ENCODE peak calls at places on chromosomes 1 and 21, in four cellular contexts. One of them, this sample, is unnamed. For H3K4me1 and H3K36me3, the result is how much of the 10 kb centered on the place peaks cover.

GRCh38 chr1:148334339-148335130 is 148.6 kb downstream of the PPIAL4G start:
- DNase-seq in CD8-positive, alpha-beta T cell: peak
- DNase-seq in left ventricle myocardium inferior: peak
- DNase-seq in stomach: peak
- DNase-seq in this sample: peak

GRCh38 chr1:148308832-148309458 is 156.9 kb upstream of the NBPF11 start:
- DNase-seq in CD8-positive, alpha-beta T cell: no peak
- DNase-seq in left ventricle myocardium inferior: no peak
- DNase-seq in stomach: no peak
- DNase-seq in this sample: no peak

GRCh38 chr21:31455506-31455905 is 111.4 kb upstream of the TIAM1 start:
- DNase-seq in CD8-positive, alpha-beta T cell: no peak
- DNase-seq in left ventricle myocardium inferior: no peak
- DNase-seq in stomach: no peak
- DNase-seq in this sample: no peak

GRCh38 chr1:163069142-163069541 is at the start of gene RGS4:
- DNase-seq in CD8-positive, alpha-beta T cell: no peak
- DNase-seq in left ventricle myocardium inferior: peak
- DNase-seq in stomach: peak
- DNase-seq in this sample: peak

GRCh38 chr1:116498789-116499628 is 71.8 kb downstream of the CD58 start:
- DNase-seq in CD8-positive, alpha-beta T cell: no peak
- DNase-seq in left ventricle myocardium inferior: no peak
- DNase-seq in stomach: no peak
- DNase-seq in this sample: peak

GRCh38 chr1:205938682-205939081 is 4.6 kb downstream of the SLC26A9 start:
- DNase-seq in CD8-positive, alpha-beta T cell: no peak
- DNase-seq in left ventricle myocardium inferior: no peak
- DNase-seq in stomach: no peak
- DNase-seq in this sample: no peak

GRCh38 chr1:3652538-3653285 is 396 bp downstream of the TP73 start:
- DNase-seq in CD8-positive, alpha-beta T cell: no peak
- DNase-seq in left ventricle myocardium inferior: no peak
- DNase-seq in stomach: no peak
- DNase-seq in this sample: no peak

GRCh38 chr1:75130865-75131592 is 3.2 kb upstream of the LHX8 start:
- DNase-seq in CD8-positive, alpha-beta T cell: no peak
- DNase-seq in left ventricle myocardium inferior: no peak
- DNase-seq in stomach: no peak
- DNase-seq in this sample: no peak

GRCh38 chr1:168637350-168637991 is 61.1 kb downstream of the XCL1 start:
- DNase-seq in CD8-positive, alpha-beta T cell: no peak
- DNase-seq in left ventricle myocardium inferior: no peak
- DNase-seq in stomach: no peak
- DNase-seq in this sample: peak

GRCh38 chr1:234369784-234370183 is 3.5 kb upstream of the COA6 start:
- DNase-seq in CD8-positive, alpha-beta T cell: no peak
- DNase-seq in left ventricle myocardium inferior: no peak
- DNase-seq in stomach: no peak
- DNase-seq in this sample: no peak

GRCh38 chr1:172513480-172513879 is 19.5 kb upstream of the SUCO start:
- DNase-seq in CD8-positive, alpha-beta T cell: no peak
- DNase-seq in left ventricle myocardium inferior: no peak
- DNase-seq in stomach: no peak
- DNase-seq in this sample: no peak

GRCh38 chr1:92424376-92424775 is 62.3 kb downstream of the GFI1 start:
- DNase-seq in CD8-positive, alpha-beta T cell: no peak
- DNase-seq in left ventricle myocardium inferior: no peak
- DNase-seq in stomach: no peak
- DNase-seq in this sample: no peak

GRCh38 chr1:156387899-156388813 is 19.1 kb downstream of the RHBG start:
- DNase-seq in CD8-positive, alpha-beta T cell: no peak
- DNase-seq in left ventricle myocardium inferior: no peak
- DNase-seq in stomach: no peak
- DNase-seq in this sample: no peak

GRCh38 chr1:112247036-112247597 is 148.9 kb upstream of the CTTNBP2NL start:
- DNase-seq in CD8-positive, alpha-beta T cell: no peak
- DNase-seq in left ventricle myocardium inferior: no peak
- DNase-seq in stomach: no peak
- DNase-seq in this sample: no peak

GRCh38 chr1:177945943-177946650 is 23.8 kb downstream of the SEC16B start:
- DNase-seq in CD8-positive, alpha-beta T cell: no peak
- DNase-seq in left ventricle myocardium inferior: peak
- DNase-seq in stomach: peak
- DNase-seq in this sample: peak

GRCh38 chr1:85275701-85276289 is 637 bp downstream of the BCL10 start:
- DNase-seq in CD8-positive, alpha-beta T cell: no peak
- DNase-seq in left ventricle myocardium inferior: no peak
- DNase-seq in stomach: no peak
- DNase-seq in this sample: no peak

GRCh38 chr21:15293251-15293650 is 228.5 kb upstream of the NRIP1 start:
- DNase-seq in CD8-positive, alpha-beta T cell: no peak
- DNase-seq in left ventricle myocardium inferior: no peak
- DNase-seq in stomach: no peak
- DNase-seq in this sample: no peak

GRCh38 chr1:208238710-208239517 is 5.3 kb downstream of the PLXNA2 start:
- DNase-seq in CD8-positive, alpha-beta T cell: no peak
- DNase-seq in left ventricle myocardium inferior: no peak
- DNase-seq in stomach: no peak
- DNase-seq in this sample: no peak

GRCh38 chr1:145974721-145975120 is 10.2 kb downstream of the POLR3GL start:
- DNase-seq in CD8-positive, alpha-beta T cell: no peak
- DNase-seq in left ventricle myocardium inferior: no peak
- DNase-seq in stomach: no peak
- DNase-seq in this sample: no peak

GRCh38 chr1:194865367-194865766 is 1679.0 kb upstream of the B3GALT2 start:
- DNase-seq in CD8-positive, alpha-beta T cell: no peak
- DNase-seq in left ventricle myocardium inferior: no peak
- DNase-seq in stomach: no peak
- DNase-seq in this sample: no peak

GRCh38 chr1:70980361-70980760 is 67.3 kb downstream of the PTGER3 start:
- DNase-seq in CD8-positive, alpha-beta T cell: no peak
- DNase-seq in left ventricle myocardium inferior: no peak
- DNase-seq in stomach: no peak
- DNase-seq in this sample: no peak

GRCh38 chr21:17371470-17371869 is 141.4 kb upstream of the CXADR start:
- DNase-seq in CD8-positive, alpha-beta T cell: no peak
- DNase-seq in left ventricle myocardium inferior: no peak
- DNase-seq in stomach: no peak
- DNase-seq in this sample: no peak

GRCh38 chr1:205711105-205712048 is 31.1 kb upstream of the SLC45A3 start:
- DNase-seq in CD8-positive, alpha-beta T cell: no peak
- DNase-seq in left ventricle myocardium inferior: no peak
- DNase-seq in stomach: peak
- DNase-seq in this sample: peak

GRCh38 chr1:26696191-26696644 is 403 bp downstream of the ARID1A start:
- DNase-seq in CD8-positive, alpha-beta T cell: no peak
- DNase-seq in left ventricle myocardium inferior: peak
- DNase-seq in stomach: no peak
- DNase-seq in this sample: no peak

GRCh38 chr21:38660333-38661295 is 145.1 kb upstream of the ETS2 start:
- DNase-seq in CD8-positive, alpha-beta T cell: no peak
- DNase-seq in left ventricle myocardium inferior: peak
- DNase-seq in stomach: no peak
- DNase-seq in this sample: no peak

GRCh38 chr1:228304766-228305395 is 97.0 kb downstream of the OBSCN start:
- DNase-seq in CD8-positive, alpha-beta T cell: no peak
- DNase-seq in left ventricle myocardium inferior: no peak
- DNase-seq in stomach: peak
- DNase-seq in this sample: no peak

GRCh38 chr1:69943030-69943429 is 262.3 kb downstream of the LRRC40 start:
- DNase-seq in CD8-positive, alpha-beta T cell: no peak
- DNase-seq in left ventricle myocardium inferior: no peak
- DNase-seq in stomach: no peak
- DNase-seq in this sample: no peak

GRCh38 chr1:198797656-198798055 is 158.8 kb downstream of the PTPRC start:
- DNase-seq in CD8-positive, alpha-beta T cell: no peak
- DNase-seq in left ventricle myocardium inferior: no peak
- DNase-seq in stomach: no peak
- DNase-seq in this sample: no peak

GRCh38 chr1:8348777-8349472 is 31.0 kb downstream of the SLC45A1 start:
- DNase-seq in CD8-positive, alpha-beta T cell: peak
- DNase-seq in left ventricle myocardium inferior: peak
- DNase-seq in stomach: peak
- DNase-seq in this sample: peak

GRCh38 chr1:27650146-27650526 is 15.2 kb upstream of the FGR start:
- DNase-seq in CD8-positive, alpha-beta T cell: no peak
- DNase-seq in left ventricle myocardium inferior: no peak
- DNase-seq in stomach: no peak
- DNase-seq in this sample: no peak

GRCh38 chr1:150642296-150642695 is 12.9 kb upstream of the ENSA start:
- DNase-seq in CD8-positive, alpha-beta T cell: no peak
- DNase-seq in left ventricle myocardium inferior: no peak
- DNase-seq in stomach: no peak
- DNase-seq in this sample: no peak

GRCh38 chr21:44704636-44705001 is 6.8 kb downstream of the TSPEAR start:
- DNase-seq in CD8-positive, alpha-beta T cell: no peak
- DNase-seq in left ventricle myocardium inferior: no peak
- DNase-seq in stomach: no peak
- DNase-seq in this sample: no peak

GRCh38 chr21:44703731-44704635 is 7.0 kb downstream of the KRTAP10-12 start:
- DNase-seq in CD8-positive, alpha-beta T cell: no peak
- DNase-seq in left ventricle myocardium inferior: no peak
- DNase-seq in stomach: no peak
- DNase-seq in this sample: no peak

GRCh38 chr21:44701541-44701940 is 4.6 kb downstream of the KRTAP10-12 start:
- DNase-seq in CD8-positive, alpha-beta T cell: no peak
- DNase-seq in left ventricle myocardium inferior: no peak
- DNase-seq in stomach: no peak
- DNase-seq in this sample: no peak

GRCh38 chr21:44702111-44702972 is 5.4 kb downstream of the KRTAP10-12 start:
- DNase-seq in CD8-positive, alpha-beta T cell: no peak
- DNase-seq in left ventricle myocardium inferior: no peak
- DNase-seq in stomach: no peak
- DNase-seq in this sample: no peak

GRCh38 chr21:44702973-44703730 is 6.2 kb downstream of the KRTAP10-12 start:
- DNase-seq in CD8-positive, alpha-beta T cell: no peak
- DNase-seq in left ventricle myocardium inferior: no peak
- DNase-seq in stomach: no peak
- DNase-seq in this sample: no peak
- H3K4me1 ChIP-seq in CD8-positive, alpha-beta T cell: under half
- H3K4me1 ChIP-seq in left ventricle myocardium inferior: under half
- H3K4me1 ChIP-seq in stomach: under half
- H3K4me1 ChIP-seq in this sample: under half

GRCh38 chr1:15935056-15935950 is 40.6 kb downstream of the ZBTB17 start:
- DNase-seq in CD8-positive, alpha-beta T cell: no peak
- DNase-seq in left ventricle myocardium inferior: no peak
- DNase-seq in stomach: peak
- DNase-seq in this sample: no peak
- H3K36me3 ChIP-seq in CD8-positive, alpha-beta T cell: half or more
- H3K36me3 ChIP-seq in left ventricle myocardium inferior: half or more
- H3K36me3 ChIP-seq in stomach: half or more
- H3K36me3 ChIP-seq in this sample: half or more

DNA sequence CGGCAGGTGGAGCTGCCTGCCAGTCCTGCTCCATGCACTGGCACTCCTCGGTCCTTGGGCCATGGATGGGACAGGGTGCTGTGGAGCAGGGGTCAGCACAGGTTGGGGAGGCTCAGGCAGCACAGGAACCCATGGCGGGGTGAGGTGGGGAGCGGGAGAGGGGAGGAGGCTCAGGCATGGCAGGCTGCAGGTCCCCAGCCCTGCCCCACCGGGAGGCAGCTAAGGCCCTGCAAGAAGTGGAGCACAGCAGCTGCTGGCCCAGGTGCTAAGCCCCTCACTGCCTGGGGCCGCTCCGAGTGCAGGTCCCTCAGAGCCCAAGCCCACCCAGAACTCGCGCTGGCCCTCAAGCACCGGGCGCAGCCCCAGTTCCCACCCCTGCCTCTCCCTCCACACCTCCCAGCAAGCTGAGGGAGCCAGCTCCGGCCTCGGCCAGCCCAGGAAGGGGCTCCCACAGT is 691 bp upstream of the GBP5 start:
- DNase-seq in CD8-positive, alpha-beta T cell: no peak
- DNase-seq in left ventricle myocardium inferior: no peak
- DNase-seq in stomach: no peak
- DNase-seq in this sample: no peak
- H3K4me1 ChIP-seq in CD8-positive, alpha-beta T cell: half or more
- H3K4me1 ChIP-seq in left ventricle myocardium inferior: under half
- H3K4me1 ChIP-seq in stomach: under half
- H3K4me1 ChIP-seq in this sample: under half

DNA sequence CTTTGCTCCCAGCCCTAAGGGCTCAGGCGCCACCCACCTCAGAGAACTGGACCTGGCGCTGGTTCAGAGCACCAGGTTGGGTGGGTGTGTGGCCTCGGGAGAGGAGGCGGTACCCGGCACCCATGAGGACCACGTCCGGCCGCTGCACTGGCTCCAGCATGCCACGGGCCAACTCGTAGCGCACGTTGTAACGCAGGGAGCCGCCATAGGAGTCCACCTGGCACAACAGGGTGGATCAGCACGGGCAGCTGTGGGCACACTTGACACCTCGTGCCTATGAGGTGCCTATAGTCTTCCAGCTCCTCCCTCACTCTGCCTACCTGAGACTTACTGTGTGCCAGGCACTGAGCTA is 56.5 kb downstream of the HSPG2 start:
- DNase-seq in CD8-positive, alpha-beta T cell: no peak
- DNase-seq in left ventricle myocardium inferior: no peak
- DNase-seq in stomach: no peak
- DNase-seq in this sample: no peak
- H3K36me3 ChIP-seq in CD8-positive, alpha-beta T cell: under half
- H3K36me3 ChIP-seq in left ventricle myocardium inferior: half or more
- H3K36me3 ChIP-seq in stomach: half or more
- H3K36me3 ChIP-seq in this sample: under half

GRCh38 chr1:24765308-24765988 is 20.2 kb downstream of the CLIC4 start:
- DNase-seq in CD8-positive, alpha-beta T cell: no peak
- DNase-seq in left ventricle myocardium inferior: no peak
- DNase-seq in stomach: no peak
- DNase-seq in this sample: no peak

GRCh38 chr1:24762133-24762676 is 17.0 kb downstream of the CLIC4 start:
- DNase-seq in CD8-positive, alpha-beta T cell: no peak
- DNase-seq in left ventricle myocardium inferior: no peak
- DNase-seq in stomach: no peak
- DNase-seq in this sample: no peak

GRCh38 chr1:24763671-24764070 is 18.4 kb downstream of the CLIC4 start:
- DNase-seq in CD8-positive, alpha-beta T cell: no peak
- DNase-seq in left ventricle myocardium inferior: no peak
- DNase-seq in stomach: no peak
- DNase-seq in this sample: no peak

GRCh38 chr1:24764848-24765247 is 19.6 kb downstream of the CLIC4 start:
- DNase-seq in CD8-positive, alpha-beta T cell: no peak
- DNase-seq in left ventricle myocardium inferior: no peak
- DNase-seq in stomach: no peak
- DNase-seq in this sample: no peak

DNA sequence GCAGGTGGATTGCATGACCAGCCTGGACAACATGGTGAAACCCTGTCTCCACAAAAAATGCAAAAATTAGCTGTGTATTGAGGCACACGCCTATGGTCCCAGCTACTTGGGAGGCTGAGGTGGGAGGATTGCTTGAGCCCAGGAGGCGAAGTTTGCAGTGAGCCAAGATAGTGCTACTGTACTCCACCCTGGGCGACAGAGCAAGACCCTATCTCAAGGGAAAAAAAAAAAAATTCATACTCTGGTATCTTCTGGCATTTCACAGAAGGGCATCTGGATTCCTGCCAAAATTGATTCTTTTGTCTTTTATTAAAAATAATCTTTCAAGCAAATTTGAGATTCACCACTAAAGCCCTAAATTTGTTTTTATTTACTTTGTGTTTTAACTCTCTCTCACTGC is 19.2 kb downstream of the CLIC4 start:
- DNase-seq in CD8-positive, alpha-beta T cell: no peak
- DNase-seq in left ventricle myocardium inferior: no peak
- DNase-seq in stomach: no peak
- DNase-seq in this sample: no peak
- H3K4me1 ChIP-seq in CD8-positive, alpha-beta T cell: under half
- H3K4me1 ChIP-seq in left ventricle myocardium inferior: half or more
- H3K4me1 ChIP-seq in stomach: under half
- H3K4me1 ChIP-seq in this sample: under half